ENCODE peak calls at places on chromosomes 11 and 22, in ten cellular contexts. X is left ventricle myocardium inferior; F is nephron progenitor cell; O is transverse colon; K is neural progenitor cell; P is activated naive CD4-positive, alpha-beta T cell; E is ACHN; Z is iPS DF 19.7; I is stimulated activated CD8-positive, alpha-beta memory T cell treated with anti-CD3 and anti-CD28 coated beads, Interleukin-4, amount 100 ng/mL, for 48 hours; W is renal cortical epithelial cell. R is an unnamed sample.

GRCh38 chr22:33221566-33221965 is 163.4 kb upstream of the SYN3 start:
- DNase-seq in F (no peak), O (no peak), W (no peak), E (no peak), K (no peak), X (no peak), Z (no peak), P (no peak), I (no peak), R (no peak)

GRCh38 chr22:25853078-25853477 is 111.1 kb downstream of the MYO18B start:
- DNase-seq in P (no peak), F (no peak), Z (no peak), O (no peak), W (no peak), E (no peak), I (no peak), X (no peak), K (no peak), R (no peak)

GRCh38 chr22:24819941-24820461 is 14.0 kb downstream of the SGSM1 start:
- DNase-seq in X (peak; percentile 74), F (no peak), I (no peak), K (no peak), Z (no peak), E (no peak), W (peak; percentile 43), O (peak; percentile 65), P (no peak), R (no peak)

GRCh38 chr11:118921121-118921928 is 4.4 kb downstream of the BCL9L start:
- DNase-seq in I (no peak), F (no peak), W (peak; percentile 94), E (peak; percentile 63), O (peak; percentile 61), P (no peak), X (peak; percentile 68), K (peak; percentile 77), Z (no peak), R (peak; percentile 59)

GRCh38 chr11:107719557-107720304 is 7.9 kb upstream of the SLN start:
- DNase-seq in F (no peak), K (no peak), X (no peak), Z (no peak), P (no peak), O (no peak), E (no peak), W (peak; percentile 38), I (no peak), R (no peak)

GRCh38 chr11:43021466-43021865 is 290.3 kb upstream of the API5 start:
- DNase-seq in W (no peak), O (no peak), P (no peak), Z (no peak), I (no peak), F (peak; percentile 36), E (peak; percentile 32), K (peak; percentile 51), X (no peak), R (no peak)

GRCh38 chr11:117189941-117190544 is 9.1 kb upstream of the TAGLN start:
- DNase-seq in K (no peak), E (no peak), Z (no peak), W (no peak), P (no peak), X (no peak), I (no peak), O (peak; percentile 5), F (no peak), R (no peak)

GRCh38 chr11:133898770-133899115 is 53.4 kb upstream of the SPATA19 start:
- DNase-seq in P (no peak), O (no peak), X (no peak), I (peak; percentile 7), Z (no peak), K (no peak), F (no peak), W (no peak), E (no peak), R (no peak)

GRCh38 chr22:19984201-19984753 is 32.3 kb downstream of the ARVCF start:
- DNase-seq in X (peak; percentile 71), W (peak; percentile 59), F (no peak), K (no peak), E (peak; percentile 79), I (no peak), Z (no peak), O (no peak), P (no peak), R (peak; percentile 80)

GRCh38 chr11:120883404-120884135 is 140.3 kb upstream of the TBCEL start:
- DNase-seq in X (peak; percentile 40), W (no peak), Z (no peak), I (no peak), E (no peak), F (no peak), K (peak; percentile 25), P (no peak), O (no peak), R (peak; percentile 75)

GRCh38 chr11:63564056-63564784 is 1.0 kb upstream of the PLAAT2 start:
- DNase-seq in W (peak; percentile 86), X (no peak), E (no peak), K (no peak), Z (no peak), P (no peak), O (no peak), F (no peak), I (peak; percentile 47), R (no peak)

GRCh38 chr22:44289429-44290171 is 23.2 kb downstream of the SHISAL1 start:
- DNase-seq in X (no peak), E (no peak), W (no peak), F (peak; percentile 76), Z (no peak), O (no peak), P (no peak), I (no peak), K (peak; percentile 56), R (peak; percentile 6)

GRCh38 chr11:1600626-1601025 is 2.5 kb upstream of the KRTAP5-2 start:
- DNase-seq in E (no peak), I (no peak), K (no peak), Z (no peak), W (no peak), O (no peak), F (no peak), P (no peak), X (no peak), R (no peak)

GRCh38 chr11:46981429-46981828 is 44.9 kb downstream of the CSTPP1 start:
- DNase-seq in W (no peak), X (no peak), F (no peak), P (no peak), Z (no peak), K (no peak), E (no peak), I (no peak), O (no peak), R (no peak)

GRCh38 chr11:61488651-61489291 is 19.8 kb upstream of the LRRC10B start:
- DNase-seq in P (no peak), O (peak; percentile 77), W (peak; percentile 63), Z (no peak), I (no peak), X (peak; percentile 81), E (no peak), F (peak; percentile 80), K (peak; percentile 70), R (no peak)

GRCh38 chr11:123006860-123007542 is 25.4 kb upstream of the BSX start:
- DNase-seq in E (no peak), W (no peak), I (no peak), F (no peak), Z (no peak), X (no peak), K (no peak), O (no peak), P (no peak), R (no peak)

GRCh38 chr11:117828641-117829368 is 4.3 kb upstream of the FXYD2 start:
- DNase-seq in E (peak; percentile 87), F (no peak), P (peak; percentile 37), O (peak; percentile 50), K (no peak), X (peak; percentile 62), W (peak; percentile 79), I (peak; percentile 93), Z (no peak), R (peak; percentile 73)

GRCh38 chr11:88886796-88887195 is 179.0 kb downstream of the GRM5 start:
- DNase-seq in F (peak; percentile 42), Z (peak; percentile 23), I (peak; percentile 43), O (peak; percentile 11), X (no peak), W (peak; percentile 1), E (peak; percentile 31), P (no peak), K (peak; percentile 70), R (peak; percentile 50)

GRCh38 chr11:298406-299065 is 790 bp downstream of the IFITM5 start:
- DNase-seq in W (no peak), P (no peak), I (no peak), O (peak; percentile 14), Z (no peak), K (no peak), X (peak; percentile 17), E (no peak), F (no peak), R (peak; percentile 81)

GRCh38 chr22:46450931-46451660 is 86.3 kb downstream of the CELSR1 start:
- DNase-seq in I (no peak), O (no peak), X (no peak), Z (no peak), P (no peak), F (no peak), K (no peak), E (no peak), W (no peak), R (no peak)

GRCh38 chr11:77428598-77428997 is 45.3 kb downstream of the PAK1 start:
- DNase-seq in P (no peak), I (no peak), X (no peak), F (no peak), O (no peak), K (no peak), W (no peak), Z (no peak), E (no peak), R (no peak)

GRCh38 chr22:46007848-46008261 is 30.9 kb upstream of the WNT7B start:
- DNase-seq in Z (no peak), K (no peak), O (peak; percentile 58), X (peak; percentile 86), W (peak; percentile 82), E (peak; percentile 65), I (no peak), F (no peak), P (no peak), R (peak; percentile 77)

GRCh38 chr22:25942989-25943411 is 201.0 kb downstream of the MYO18B start:
- DNase-seq in K (no peak), Z (no peak), W (no peak), P (no peak), E (no peak), X (peak; percentile 72), F (no peak), I (no peak), O (no peak), R (no peak)

GRCh38 chr11:102666331-102666957 is 39.1 kb downstream of the MMP27 start:
- DNase-seq in P (no peak), W (peak; percentile 61), O (peak; percentile 18), E (peak; percentile 59), F (peak; percentile 19), I (peak; percentile 27), X (no peak), K (peak; percentile 66), Z (no peak), R (peak; percentile 61)